ENCODE peak calls at places on chromosome 12, in five cellular contexts. H is thoracic aorta, O is OCI-LY7, B is A549, T is PC-3. L is an unnamed sample.

GRCh38 chr12:14955876-14956811 is 5.3 kb downstream of the ARHGDIB start:
- DNase-seq in H (no peak), O (peak; percentile 53), B (no peak), T (no peak), L (no peak)

GRCh38 chr12:109827566-109828550 is 5.3 kb downstream of the TRPV4 start:
- DNase-seq in H (peak; percentile 6), O (no peak), B (no peak), T (no peak), L (no peak)

GRCh38 chr12:69662764-69663163 is 36.3 kb downstream of the BEST3 start:
- DNase-seq in H (no peak), O (no peak), B (no peak), T (no peak), L (no peak)

GRCh38 chr12:5784626-5785130 is 160.4 kb downstream of the ANO2 start:
- DNase-seq in H (no peak), O (no peak), B (no peak), T (no peak), L (no peak)

GRCh38 chr12:12467701-12468218 is 94.9 kb downstream of the DUSP16 start:
- DNase-seq in H (no peak), O (no peak), B (no peak), T (no peak), L (no peak)

GRCh38 chr12:49972641-49973360 is at the start of gene AQP6:
- DNase-seq in H (no peak), O (no peak), B (no peak), T (no peak), L (no peak)

GRCh38 chr12:67827820-67828383 is 161.3 kb upstream of the IFNG-AS1 start:
- DNase-seq in H (peak; percentile 42), O (no peak), B (peak; percentile 80), T (peak; percentile 95), L (no peak)

GRCh38 chr12:121501946-121502345 is 78.9 kb downstream of the KDM2B start:
- DNase-seq in H (no peak), O (no peak), B (no peak), T (no peak), L (no peak)

GRCh38 chr12:4849024-4849594 is 60.6 kb upstream of the KCNA1 start:
- DNase-seq in H (no peak), O (peak; percentile 53), B (peak; percentile 39), T (peak; percentile 32), L (no peak)

GRCh38 chr12:52756281-52756960 is 20.7 kb downstream of the KRT76 start:
- DNase-seq in H (no peak), O (no peak), B (no peak), T (no peak), L (no peak)

GRCh38 chr12:520119-520518 is 60.4 kb downstream of the B4GALNT3 start:
- DNase-seq in H (no peak), O (no peak), B (no peak), T (no peak), L (no peak)

GRCh38 chr12:41365653-41366131 is 177.6 kb downstream of the PDZRN4 start:
- DNase-seq in H (no peak), O (no peak), B (no peak), T (no peak), L (no peak)

GRCh38 chr12:58920102-58920955 is at the start of gene LRIG3:
- DNase-seq in H (peak; percentile 53), O (no peak), B (peak; percentile 90), T (peak; percentile 88), L (peak; percentile 81)

GRCh38 chr12:6226701-6227096 is 26.5 kb downstream of the CD9 start:
- DNase-seq in H (no peak), O (no peak), B (no peak), T (no peak), L (no peak)

GRCh38 chr12:61860439-61860838 is 399.8 kb upstream of the USP15 start:
- DNase-seq in H (no peak), O (no peak), B (no peak), T (no peak), L (no peak)

GRCh38 chr12:116735951-116736599 is 1.8 kb downstream of the SPRING1 start:
- DNase-seq in H (no peak), O (no peak), B (peak; percentile 17), T (peak; percentile 50), L (peak; percentile 83)

GRCh38 chr12:65703176-65703575 is 121.1 kb upstream of the HMGA2 start:
- DNase-seq in H (no peak), O (no peak), B (no peak), T (no peak), L (no peak)

GRCh38 chr12:43318002-43318401 is 234.0 kb downstream of the ADAMTS20 start:
- DNase-seq in H (no peak), O (no peak), B (no peak), T (peak; percentile 30), L (no peak)

GRCh38 chr12:38906482-38907170 is 1.2 kb upstream of the CPNE8 start:
- DNase-seq in H (peak; percentile 64), O (no peak), B (peak; percentile 88), T (peak; percentile 91), L (peak; percentile 88)

GRCh38 chr12:7075518-7075917 is 15.0 kb downstream of the C1S start:
- DNase-seq in H (no peak), O (no peak), B (no peak), T (no peak), L (no peak)

GRCh38 chr12:78914859-78915331 is 50.3 kb downstream of the SYT1 start:
- DNase-seq in H (no peak), O (no peak), B (no peak), T (peak; percentile 57), L (peak; percentile 36)

GRCh38 chr12:72241552-72241951 is 30.6 kb upstream of the TRHDE start:
- DNase-seq in H (no peak), O (no peak), B (no peak), T (no peak), L (no peak)

GRCh38 chr12:67484788-67485480 is 163.6 kb upstream of the DYRK2 start:
- DNase-seq in H (no peak), O (peak; percentile 28), B (no peak), T (peak; percentile 63), L (no peak)

GRCh38 chr12:93449277-93449676 is 7.5 kb upstream of the UBE2N start:
- DNase-seq in H (no peak), O (peak; percentile 28), B (no peak), T (no peak), L (no peak)

GRCh38 chr12:9634177-9634803 is 26.6 kb upstream of the KLRB1 start:
- DNase-seq in H (no peak), O (peak; percentile 83), B (peak; percentile 49), T (peak; percentile 77), L (no peak)

GRCh38 chr12:77788231-77789168 is 42.2 kb upstream of the NAV3 start:
- DNase-seq in H (no peak), O (no peak), B (no peak), T (no peak), L (no peak)

GRCh38 chr12:87953257-87953860 is 75.8 kb downstream of the C12orf50 start:
- DNase-seq in H (no peak), O (peak; percentile 5), B (peak; percentile 72), T (peak; percentile 53), L (peak; percentile 9)

GRCh38 chr12:108666326-108666995 is 32.8 kb upstream of the SELPLG start:
- DNase-seq in H (no peak), O (no peak), B (no peak), T (no peak), L (no peak)

GRCh38 chr12:54891717-54892478 is 37.6 kb downstream of the MUCL1 start:
- DNase-seq in H (no peak), O (no peak), B (peak; percentile 85), T (peak; percentile 96), L (peak; percentile 66)

GRCh38 chr12:75660107-75660530 is 148.7 kb upstream of the KRR1 start:
- DNase-seq in H (no peak), O (no peak), B (peak; percentile 80), T (peak; percentile 83), L (no peak)

GRCh38 chr12:14756331-14757143 is 46.7 kb downstream of the WBP11 start:
- DNase-seq in H (no peak), O (no peak), B (peak; percentile 33), T (peak; percentile 12), L (peak; percentile 72)

GRCh38 chr12:114625294-114625851 is 58.6 kb downstream of the TBX3 start:
- DNase-seq in H (no peak), O (peak; percentile 56), B (peak; percentile 90), T (peak; percentile 74), L (peak; percentile 76)

GRCh38 chr12:98883231-98883630 is 238.1 kb downstream of the APAF1 start:
- DNase-seq in H (no peak), O (no peak), B (no peak), T (no peak), L (no peak)

GRCh38 chr12:7319934-7320333 is 16.1 kb downstream of the ACSM4 start:
- DNase-seq in H (no peak), O (peak; percentile 1), B (no peak), T (peak; percentile 25), L (no peak)

GRCh38 chr12:92625639-92626310 is 77.0 kb upstream of the PLEKHG7 start:
- DNase-seq in H (no peak), O (no peak), B (no peak), T (no peak), L (no peak)

GRCh38 chr12:57001448-57001906 is 4.9 kb downstream of the ZBTB39 start:
- DNase-seq in H (no peak), O (peak; percentile 69), B (peak; percentile 75), T (peak; percentile 81), L (peak; percentile 88)

GRCh38 chr12:1811281-1811947 is 9.0 kb upstream of the LRTM2 start:
- DNase-seq in H (no peak), O (no peak), B (no peak), T (no peak), L (no peak)

GRCh38 chr12:64627781-64628180 is 17.5 kb downstream of the RASSF3 start:
- DNase-seq in H (no peak), O (no peak), B (peak; percentile 13), T (no peak), L (no peak)

GRCh38 chr12:3167636-3168035 is 90.5 kb downstream of the TSPAN9 start:
- DNase-seq in H (no peak), O (no peak), B (no peak), T (no peak), L (no peak)
- H3K4me1 ChIP-seq in H (no peaks in the 10 kb centered on the region), O (no peaks in the 10 kb centered on the region), B (peaks cover 44% of the 10 kb centered on the region), T (peaks cover 40% of the 10 kb centered on the region), L (peaks cover 24% of the 10 kb centered on the region)

GRCh38 chr12:91105807-91106206 is 5.5 kb downstream of the LUM start:
- DNase-seq in H (no peak), O (no peak), B (no peak), T (no peak), L (no peak)
- H3K4me1 ChIP-seq in H (no peaks in the 10 kb centered on the region), O (no peaks in the 10 kb centered on the region), B (no peaks in the 10 kb centered on the region), T (peaks cover under 1% of the 10 kb centered on the region), L (no peaks in the 10 kb centered on the region)

GRCh38 chr12:106079148-106079738 is 59.5 kb downstream of the NUAK1 start:
- DNase-seq in H (no peak), O (no peak), B (no peak), T (no peak), L (no peak)

GRCh38 chr12:106082216-106083175 is 56.3 kb downstream of the NUAK1 start:
- DNase-seq in H (no peak), O (no peak), B (no peak), T (no peak), L (no peak)

GRCh38 chr12:106080786-106081185 is 58.0 kb downstream of the NUAK1 start:
- DNase-seq in H (no peak), O (no peak), B (no peak), T (no peak), L (no peak)

GRCh38 chr12:106080111-106080732 is 58.5 kb downstream of the NUAK1 start:
- DNase-seq in H (no peak), O (no peak), B (no peak), T (no peak), L (no peak)

GRCh38 chr12:106081606-106082005 is 57.1 kb downstream of the NUAK1 start:
- DNase-seq in H (no peak), O (no peak), B (no peak), T (no peak), L (peak; percentile 36)
- H3K4me1 ChIP-seq in H (peaks cover 78% of the 10 kb centered on the region), O (no peaks in the 10 kb centered on the region), B (peaks cover 80% of the 10 kb centered on the region), T (peaks cover 25% of the 10 kb centered on the region), L (peaks cover 41% of the 10 kb centered on the region)

GRCh38 chr12:46402451-46402850 is 29.9 kb upstream of the SLC38A2 start:
- DNase-seq in H (no peak), O (no peak), B (no peak), T (peak; percentile 80), L (no peak)
- H3K4me1 ChIP-seq in H (peaks cover 52% of the 10 kb centered on the region), O (peaks cover 5% of the 10 kb centered on the region), B (peaks cover 20% of the 10 kb centered on the region), T (peaks cover 28% of the 10 kb centered on the region), L (no peaks in the 10 kb centered on the region)